ENCODE peak calls at places on chromosomes 2 and 18, in six cellular contexts. Y is mesendoderm, Z is sigmoid colon, S is GM23248, I is tibial artery, Q is foreskin keratinocyte. L is an unnamed sample.

GRCh38 chr18:42854558-42854957 is 260.9 kb downstream of the RIT2 start:
- DNase-seq in Y (peak), Z (no peak), S (no peak), I (no peak), Q (no peak), L (no peak)

GRCh38 chr2:43559391-43560230 is 36.2 kb downstream of the THADA start:
- DNase-seq in Y (no peak), Z (no peak), S (no peak), I (no peak), Q (no peak), L (no peak)

GRCh38 chr2:215677466-215677865 is 241.6 kb upstream of the FN1 start:
- DNase-seq in Y (no peak), Z (no peak), S (no peak), I (no peak), Q (no peak), L (no peak)

GRCh38 chr18:23862071-23862470 is 152.5 kb upstream of the TTC39C start:
- DNase-seq in Y (no peak), Z (no peak), S (peak), I (no peak), Q (peak), L (peak)

GRCh38 chr2:85264471-85264870 is 63.3 kb downstream of the TGOLN2 start:
- DNase-seq in Y (peak), Z (no peak), S (no peak), I (no peak), Q (peak), L (no peak)

GRCh38 chr2:11784747-11785610 is 38.5 kb downstream of the LPIN1 start:
- DNase-seq in Y (peak), Z (peak), S (peak), I (no peak), Q (peak), L (peak)

GRCh38 chr18:77250501-77250925 is 865 bp downstream of the GALR1 start:
- DNase-seq in Y (peak), Z (no peak), S (no peak), I (no peak), Q (no peak), L (no peak)

GRCh38 chr18:24560511-24560981 is 100.1 kb downstream of the HRH4 start:
- DNase-seq in Y (peak), Z (no peak), S (no peak), I (no peak), Q (peak), L (peak)

GRCh38 chr2:96427917-96428316 is 77.2 kb downstream of the NEURL3 start:
- DNase-seq in Y (peak), Z (no peak), S (peak), I (no peak), Q (peak), L (peak)

GRCh38 chr18:48844271-48844670 is 106.5 kb downstream of the SMAD7 start:
- DNase-seq in Y (no peak), Z (no peak), S (no peak), I (no peak), Q (no peak), L (no peak)

GRCh38 chr18:61435064-61435652 is 101.9 kb downstream of the CDH20 start:
- DNase-seq in Y (peak), Z (no peak), S (peak), I (no peak), Q (no peak), L (peak)

GRCh38 chr2:240836781-240837467 is 16.9 kb upstream of the KIF1A start:
- DNase-seq in Y (no peak), Z (peak), S (peak), I (no peak), Q (no peak), L (no peak)

GRCh38 chr18:5424903-5425302 is 118.9 kb downstream of the EPB41L3 start:
- DNase-seq in Y (peak), Z (no peak), S (peak), I (no peak), Q (peak), L (no peak)

GRCh38 chr2:23593396-23594078 is 208.6 kb downstream of the KLHL29 start:
- DNase-seq in Y (no peak), Z (peak), S (no peak), I (no peak), Q (no peak), L (no peak)

GRCh38 chr2:10864888-10865551 is 46.7 kb upstream of the KCNF1 start:
- DNase-seq in Y (no peak), Z (no peak), S (no peak), I (no peak), Q (no peak), L (no peak)

GRCh38 chr2:234195516-234195915 is 145.0 kb downstream of the SPP2 start:
- DNase-seq in Y (no peak), Z (no peak), S (no peak), I (no peak), Q (no peak), L (peak)

GRCh38 chr2:240789051-240789453 is 31.0 kb downstream of the KIF1A start:
- DNase-seq in Y (no peak), Z (no peak), S (no peak), I (no peak), Q (no peak), L (no peak)

GRCh38 chr2:30223413-30223874 is 7.9 kb upstream of the LBH start:
- DNase-seq in Y (no peak), Z (no peak), S (no peak), I (no peak), Q (no peak), L (no peak)

GRCh38 chr2:80896576-80896975 is 592.0 kb upstream of the LRRTM1 start:
- DNase-seq in Y (peak), Z (no peak), S (no peak), I (no peak), Q (no peak), L (no peak)

GRCh38 chr2:86753606-86754005 is 33.5 kb downstream of the RMND5A start:
- DNase-seq in Y (no peak), Z (no peak), S (no peak), I (no peak), Q (no peak), L (no peak)

GRCh38 chr18:23141022-23141999 is 6.0 kb downstream of the CABLES1 start:
- DNase-seq in Y (no peak), Z (no peak), S (peak), I (peak), Q (no peak), L (no peak)

DNA sequence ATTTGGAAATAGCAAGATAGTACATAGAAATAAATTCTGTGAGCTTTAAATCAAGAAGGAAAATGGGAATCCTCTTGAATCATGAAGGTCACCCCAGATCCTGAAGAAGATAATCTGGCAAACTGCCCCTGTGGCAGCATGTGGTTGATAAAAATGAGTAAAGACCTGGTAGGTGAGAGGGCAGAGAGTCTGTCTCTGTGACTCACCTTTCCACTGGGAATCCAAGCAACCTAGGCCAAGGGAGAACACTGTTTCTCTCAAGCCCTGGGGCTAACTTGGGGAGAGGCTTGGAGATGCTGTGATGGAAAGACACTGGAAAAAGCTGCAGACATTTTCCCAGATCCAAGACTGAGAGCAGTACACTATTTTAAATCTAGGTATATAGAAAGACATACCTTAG is 185.8 kb upstream of the CNTNAP5 start:
- DNase-seq in Y (no peak), Z (no peak), S (no peak), I (no peak), Q (peak), L (peak)
- H3K27ac ChIP-seq in Y (no peak), Z (no peak), S (no peak), I (no peak), Q (no peak), L (peak)

GRCh38 chr2:158489366-158490112 is 32.8 kb downstream of the PKP4 start:
- DNase-seq in Y (peak), Z (no peak), S (no peak), I (no peak), Q (no peak), L (no peak)
- H3K27ac ChIP-seq in Y (no peak), Z (no peak), S (no peak), I (no peak), Q (no peak), L (no peak)

GRCh38 chr18:55857961-55858360 is 270.0 kb upstream of the TCF4 start:
- DNase-seq in Y (no peak), Z (no peak), S (no peak), I (no peak), Q (no peak), L (no peak)

GRCh38 chr18:55856679-55857078 is 268.7 kb upstream of the TCF4 start:
- DNase-seq in Y (no peak), Z (no peak), S (no peak), I (no peak), Q (no peak), L (no peak)

GRCh38 chr18:55858661-55859111 is 270.7 kb upstream of the TCF4 start:
- DNase-seq in Y (no peak), Z (no peak), S (peak), I (no peak), Q (no peak), L (no peak)

GRCh38 chr18:55856191-55856590 is 268.2 kb upstream of the TCF4 start:
- DNase-seq in Y (peak), Z (no peak), S (peak), I (no peak), Q (peak), L (peak)

GRCh38 chr18:55857409-55857808 is 269.4 kb upstream of the TCF4 start:
- DNase-seq in Y (no peak), Z (no peak), S (no peak), I (no peak), Q (peak), L (peak)
- H3K27ac ChIP-seq in Y (no peak), Z (no peak), S (no peak), I (no peak), Q (no peak), L (no peak)

GRCh38 chr2:38159621-38160020 is 83.7 kb upstream of the CYP1B1 start:
- DNase-seq in Y (no peak), Z (no peak), S (no peak), I (no peak), Q (no peak), L (no peak)

GRCh38 chr2:38160517-38160916 is 84.6 kb upstream of the CYP1B1 start:
- DNase-seq in Y (no peak), Z (no peak), S (no peak), I (no peak), Q (no peak), L (no peak)

GRCh38 chr2:38156262-38156835 is 80.4 kb upstream of the CYP1B1 start:
- DNase-seq in Y (no peak), Z (no peak), S (no peak), I (no peak), Q (no peak), L (no peak)

GRCh38 chr2:38159171-38159570 is 83.2 kb upstream of the CYP1B1 start:
- DNase-seq in Y (no peak), Z (no peak), S (no peak), I (no peak), Q (no peak), L (no peak)

GRCh38 chr2:38158361-38159128 is 82.6 kb upstream of the CYP1B1 start:
- DNase-seq in Y (no peak), Z (no peak), S (no peak), I (no peak), Q (no peak), L (no peak)
- H3K27ac ChIP-seq in Y (no peak), Z (no peak), S (no peak), I (peak), Q (no peak), L (no peak)

DNA sequence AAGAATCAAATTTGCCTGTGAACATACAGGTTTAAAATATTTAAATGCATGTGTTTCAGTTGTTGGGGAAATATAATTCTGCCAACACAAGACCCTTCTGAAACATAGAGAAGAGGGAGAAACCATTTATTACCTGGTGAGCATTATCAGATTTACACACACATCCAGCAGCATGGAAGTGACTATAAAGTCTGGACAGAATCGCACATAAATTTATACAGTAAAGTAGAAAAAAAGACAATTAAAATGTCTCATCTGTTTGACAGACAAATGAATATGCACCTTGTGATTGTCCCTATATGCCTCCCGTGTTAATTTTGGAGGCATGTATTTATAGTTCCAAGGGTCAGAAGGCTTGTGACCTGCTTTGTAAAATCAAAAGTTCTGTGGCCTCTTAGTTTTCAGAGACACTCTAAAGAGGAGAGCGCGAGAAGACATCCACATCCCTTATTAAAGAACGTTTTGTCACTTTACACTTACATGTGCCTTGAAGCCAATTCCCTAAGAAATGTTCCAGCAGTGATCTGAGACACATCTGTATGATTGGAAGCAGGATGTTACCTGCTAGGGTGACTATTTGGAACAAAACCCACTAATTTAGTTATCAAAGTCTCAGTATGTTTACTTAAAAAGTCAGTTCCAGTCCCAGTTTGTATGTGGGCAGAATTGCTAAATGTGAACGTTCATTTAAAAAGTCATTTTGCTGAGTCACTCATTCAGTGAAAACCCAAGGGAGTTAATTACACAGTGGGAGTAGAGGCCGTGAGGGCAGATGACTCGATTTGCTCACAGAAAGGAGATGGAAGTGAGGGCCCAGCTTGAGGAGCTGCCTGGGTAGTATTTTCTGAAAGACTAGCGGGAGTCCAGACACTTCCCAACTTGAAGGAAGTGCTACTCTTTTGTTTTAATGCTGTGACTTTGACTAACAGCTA is 527.6 kb upstream of the MEX3C start:
- DNase-seq in Y (peak), Z (no peak), S (peak), I (no peak), Q (no peak), L (no peak)
- H3K27ac ChIP-seq in Y (no peak), Z (no peak), S (no peak), I (no peak), Q (no peak), L (no peak)

GRCh38 chr2:71472019-71472418 is 18.7 kb downstream of the DYSF start:
- DNase-seq in Y (no peak), Z (no peak), S (no peak), I (no peak), Q (no peak), L (no peak)
- H3K27ac ChIP-seq in Y (no peak), Z (no peak), S (no peak), I (no peak), Q (no peak), L (no peak)

L was measured in RWPE1.